ENCODE peak calls at places on chromosomes 16 and 17, in ten cellular contexts. H is caudate nucleus, F is A549, L is right atrium auricular region, W is neuronal stem cell, Q is RWPE1, Z is GM23338, B is Karpas-422, G is ascending aorta, X is Peyer's patch. K is an unnamed sample.
A peak's percentile ranks its signal among the peaks of the same experiment; 100 is the strongest.

GRCh38 chr17:47864791-47865216 is 13.8 kb upstream of the SP6 start:
- DNase-seq in W (no peak), L (no peak), X (no peak), B (no peak), Q (peak; percentile 54), H (no peak), G (no peak), Z (no peak), F (no peak), K (peak; percentile 82)

GRCh38 chr17:67365762-67366192 is 600 bp downstream of the PSMD12 start:
- DNase-seq in Q (no peak), W (no peak), X (no peak), L (no peak), F (peak; percentile 41), G (no peak), H (no peak), B (peak; percentile 60), Z (no peak), K (no peak)

GRCh38 chr17:76528156-76528527 is 9.4 kb downstream of the CYGB start:
- DNase-seq in B (peak; percentile 86), W (no peak), X (no peak), G (no peak), L (no peak), Q (no peak), Z (no peak), F (no peak), H (no peak), K (no peak)

GRCh38 chr16:25257504-25257955 is at the start of gene ZKSCAN2:
- DNase-seq in B (peak; percentile 94), H (peak; percentile 92), Q (peak; percentile 88), Z (peak; percentile 93), X (peak; percentile 96), L (peak; percentile 88), G (peak; percentile 93), F (peak; percentile 93), W (peak; percentile 94), K (peak; percentile 29)

GRCh38 chr16:52545544-52546262 is 1.2 kb downstream of the TOX3 start:
- DNase-seq in F (no peak), G (no peak), W (no peak), Z (peak; percentile 66), Q (no peak), X (peak; percentile 52), B (no peak), H (no peak), L (no peak), K (no peak)

GRCh38 chr16:68475071-68475470 is 26.8 kb upstream of the SMPD3 start:
- DNase-seq in X (peak; percentile 61), W (no peak), B (no peak), G (no peak), H (no peak), F (peak; percentile 11), Q (peak; percentile 63), Z (no peak), L (no peak), K (peak; percentile 45)

GRCh38 chr17:9839433-9839832 is 13.7 kb downstream of the GLP2R start:
- DNase-seq in H (no peak), Z (peak; percentile 34), W (no peak), B (no peak), F (peak; percentile 84), X (peak; percentile 29), Q (no peak), G (no peak), L (no peak), K (no peak)

GRCh38 chr16:12518238-12519004 is 285.3 kb downstream of the CPPED1 start:
- DNase-seq in G (no peak), L (no peak), X (no peak), Q (no peak), W (no peak), H (no peak), B (no peak), F (no peak), Z (no peak), K (no peak)

GRCh38 chr17:58402047-58402446 is 15.3 kb downstream of the RNF43 start:
- DNase-seq in L (no peak), Q (no peak), X (no peak), H (no peak), F (no peak), G (no peak), B (no peak), W (no peak), Z (no peak), K (no peak)
- H3K27ac ChIP-seq in L (no peak overlapping the region), Q (no peak overlapping the region), X (no peak overlapping the region), H (no peak overlapping the region), F (no peak overlapping the region), G (no peak overlapping the region), B (no peak overlapping the region), W (no peak overlapping the region), Z (no peak overlapping the region), K (peak overlapping the region; percentile 96)

GRCh38 chr17:33642002-33642401 is 348.9 kb upstream of the ASIC2 start:
- DNase-seq in F (peak; percentile 11), H (no peak), B (peak; percentile 55), X (no peak), G (no peak), Q (peak; percentile 21), L (no peak), Z (peak; percentile 47), W (no peak), K (no peak)

GRCh38 chr17:33640629-33641028 is 347.5 kb upstream of the ASIC2 start:
- DNase-seq in L (no peak), H (no peak), G (no peak), Z (peak; percentile 66), F (no peak), B (no peak), W (peak; percentile 9), Q (no peak), X (no peak), K (no peak)

GRCh38 chr17:33637534-33637933 is 344.4 kb upstream of the ASIC2 start:
- DNase-seq in Q (no peak), Z (no peak), B (no peak), F (no peak), W (no peak), G (no peak), L (no peak), X (no peak), H (no peak), K (no peak)

GRCh38 chr17:33639103-33639991 is 346.3 kb upstream of the ASIC2 start:
- DNase-seq in W (no peak), Z (peak; percentile 39), Q (no peak), H (no peak), L (no peak), G (no peak), X (no peak), B (no peak), F (no peak), K (no peak)
- H3K27ac ChIP-seq in W (no peak overlapping the region), Z (no peak overlapping the region), Q (no peak overlapping the region), H (no peak overlapping the region), L (no peak overlapping the region), G (no peak overlapping the region), X (no peak overlapping the region), B (no peak overlapping the region), F (no peak overlapping the region), K (no peak overlapping the region)

GRCh38 chr16:88297178-88297720 is 85.5 kb upstream of the ZNF469 start:
- DNase-seq in G (no peak), L (no peak), Q (no peak), B (no peak), Z (no peak), H (no peak), F (no peak), W (no peak), X (no peak), K (no peak)

GRCh38 chr16:88296437-88297177 is 86.2 kb upstream of the ZNF469 start:
- DNase-seq in H (no peak), X (no peak), G (no peak), W (no peak), L (no peak), B (no peak), Z (no peak), Q (no peak), F (no peak), K (no peak)

GRCh38 chr16:88298166-88298881 is 84.4 kb upstream of the ZNF469 start:
- DNase-seq in G (peak; percentile 83), F (no peak), Z (no peak), B (no peak), L (peak; percentile 80), X (no peak), Q (peak; percentile 63), H (no peak), W (no peak), K (peak; percentile 66)

GRCh38 chr16:88293097-88293496 is 89.7 kb upstream of the ZNF469 start:
- DNase-seq in Q (no peak), W (no peak), L (no peak), H (no peak), G (no peak), F (no peak), X (no peak), Z (no peak), B (no peak), K (no peak)

GRCh38 chr16:88295526-88296436 is 87.0 kb upstream of the ZNF469 start:
- DNase-seq in B (no peak), F (no peak), G (no peak), X (no peak), L (no peak), W (no peak), Q (no peak), Z (no peak), H (no peak), K (no peak)
- H3K27ac ChIP-seq in B (no peak overlapping the region), F (no peak overlapping the region), G (no peak overlapping the region), X (no peak overlapping the region), L (no peak overlapping the region), W (no peak overlapping the region), Q (peak overlapping the region; percentile 11), Z (no peak overlapping the region), H (no peak overlapping the region), K (no peak overlapping the region)

GRCh38 chr16:84141143-84141670 is 3.8 kb downstream of the HSDL1 start:
- DNase-seq in F (peak; percentile 31), G (no peak), X (no peak), Z (peak; percentile 63), L (no peak), Q (no peak), B (peak; percentile 83), W (no peak), H (no peak), K (no peak)

GRCh38 chr16:84144859-84145639 is at the start of the genes DNAAF1 and HSDL1:
- DNase-seq in F (peak; percentile 83), X (peak; percentile 95), L (peak; percentile 90), W (peak; percentile 95), Q (peak; percentile 98), Z (peak; percentile 91), B (peak; percentile 96), H (peak; percentile 90), G (peak; percentile 93), K (peak; percentile 22)

GRCh38 chr16:84143081-84143480 is 1.9 kb downstream of the HSDL1 start:
- DNase-seq in Z (no peak), F (no peak), Q (no peak), X (no peak), B (no peak), G (no peak), H (no peak), W (no peak), L (no peak), K (no peak)

GRCh38 chr16:84143784-84144199 is 1.2 kb downstream of the HSDL1 start:
- DNase-seq in L (no peak), X (no peak), W (no peak), Q (no peak), H (no peak), F (no peak), Z (peak; percentile 62), G (no peak), B (peak; percentile 59), K (no peak)

DNA sequence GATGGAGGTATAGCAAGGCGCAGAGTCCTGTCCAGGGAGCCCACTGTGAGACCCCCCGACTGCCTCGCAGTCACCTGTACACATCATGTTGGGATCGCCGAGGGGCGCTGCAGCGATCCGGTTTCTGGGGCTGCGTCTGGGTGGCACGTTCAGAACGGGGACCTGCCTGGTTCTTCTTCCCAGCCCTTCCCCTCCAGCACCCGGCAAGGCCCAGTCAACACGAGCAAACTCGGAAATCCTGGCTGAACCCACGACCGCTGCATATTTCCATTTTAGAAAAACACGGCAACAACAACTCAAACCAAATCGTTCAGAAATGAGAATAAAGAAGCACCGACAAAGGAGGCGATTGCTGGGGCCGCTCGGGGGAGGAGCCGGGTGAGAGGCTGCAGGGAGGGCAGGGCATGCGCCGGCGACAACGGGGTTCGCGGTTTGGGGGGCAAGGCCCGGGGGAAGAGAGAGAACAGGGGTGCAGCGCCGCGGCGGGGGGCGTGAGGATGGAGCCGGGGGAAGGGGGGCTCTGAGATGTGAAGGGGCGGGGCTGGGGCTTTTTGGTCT is 597 bp downstream of the HSDL1 start:
- DNase-seq in H (peak; percentile 50), G (no peak), W (no peak), L (no peak), Q (peak; percentile 22), F (peak; percentile 14), X (peak; percentile 56), B (peak; percentile 79), Z (peak; percentile 50), K (no peak)
- H3K27ac ChIP-seq in H (no peak overlapping the region), G (peak overlapping the region; percentile 27), W (peak overlapping the region; percentile 82), L (peak overlapping the region; percentile 94), Q (peak overlapping the region; percentile 73), F (peak overlapping the region; percentile 77), X (peak overlapping the region; percentile 81), B (peak overlapping the region; percentile 79), Z (peak overlapping the region; percentile 69), K (peak overlapping the region; percentile 15)

K was measured in epithelial cell of prostate.